ENCODE peak calls at places on chromosomes 7 and 10, in nine cellular contexts. G is astrocyte of the spinal cord, H is foreskin fibroblast, A is Panc1, Y is choroid plexus epithelial cell, M is left ventricle myocardium inferior, X is hepatocyte, K is PC-3, P is fibroblast of lung. I is an unnamed sample.

GRCh38 chr10:65234261-65234660 is 1691.6 kb upstream of the LRRTM3 start:
- DNase-seq in G (no peak), H (no peak), A (no peak), Y (no peak), M (no peak), X (no peak), K (peak), P (no peak), I (no peak)

GRCh38 chr10:107544706-107545520 is 380.4 kb upstream of the SORCS1 start:
- DNase-seq in G (no peak), H (no peak), A (no peak), Y (peak), M (no peak), X (no peak), K (no peak), P (no peak), I (no peak)

GRCh38 chr7:56570968-56571367 is 454.8 kb upstream of the NUPR2 start:
- DNase-seq in G (no peak), H (no peak), A (no peak), Y (no peak), M (no peak), X (no peak), K (no peak), P (no peak), I (no peak)

GRCh38 chr10:112175409-112175808 is 8.2 kb downstream of the GPAM start:
- DNase-seq in G (no peak), H (no peak), A (no peak), Y (no peak), M (no peak), X (no peak), K (no peak), P (no peak), I (no peak)

GRCh38 chr10:116080553-116080952 is 192.5 kb downstream of the GFRA1 start:
- DNase-seq in G (peak), H (no peak), A (peak), Y (peak), M (no peak), X (no peak), K (peak), P (peak), I (no peak)

GRCh38 chr10:68327889-68328786 is 3.7 kb upstream of the HNRNPH3 start:
- DNase-seq in G (peak), H (peak), A (peak), Y (peak), M (no peak), X (peak), K (no peak), P (peak), I (peak)

GRCh38 chr7:157547102-157547501 is 210.3 kb downstream of the DNAJB6 start:
- DNase-seq in G (no peak), H (no peak), A (no peak), Y (no peak), M (no peak), X (no peak), K (no peak), P (no peak), I (no peak)

GRCh38 chr7:113142385-113143119 is 24.2 kb upstream of the SMIM30 start:
- DNase-seq in G (no peak), H (no peak), A (no peak), Y (no peak), M (no peak), X (no peak), K (no peak), P (no peak), I (no peak)

GRCh38 chr7:21945374-21946227 is at the start of gene CDCA7L:
- DNase-seq in G (peak), H (peak), A (peak), Y (peak), M (peak), X (peak), K (peak), P (peak), I (peak)

GRCh38 chr10:120719333-120719732 is 131.8 kb upstream of the WDR11 start:
- DNase-seq in G (no peak), H (no peak), A (no peak), Y (no peak), M (no peak), X (no peak), K (no peak), P (no peak), I (no peak)
- H3K4me3 ChIP-seq in G (no peak), H (no peak), A (no peak), Y (no peak), M (no peak), X (no peak), K (no peak), P (no peak), I (no peak)

GRCh38 chr7:28755255-28755654 is 202.9 kb downstream of the TRIL start:
- DNase-seq in G (peak), H (peak), A (no peak), Y (no peak), M (no peak), X (no peak), K (peak), P (peak), I (peak)

GRCh38 chr7:28758186-28758585 is 199.9 kb downstream of the TRIL start:
- DNase-seq in G (no peak), H (no peak), A (no peak), Y (no peak), M (no peak), X (no peak), K (no peak), P (no peak), I (no peak)

GRCh38 chr7:28749673-28750072 is 208.5 kb downstream of the TRIL start:
- DNase-seq in G (no peak), H (no peak), A (no peak), Y (peak), M (no peak), X (no peak), K (no peak), P (no peak), I (no peak)

GRCh38 chr7:28750981-28751380 is 207.1 kb downstream of the TRIL start:
- DNase-seq in G (no peak), H (no peak), A (no peak), Y (no peak), M (no peak), X (no peak), K (no peak), P (no peak), I (no peak)

GRCh38 chr7:28754027-28754426 is 204.1 kb downstream of the TRIL start:
- DNase-seq in G (peak), H (peak), A (no peak), Y (peak), M (no peak), X (no peak), K (peak), P (peak), I (peak)
- TF ChIP-seq CTCF in G (peak), H (no peak), A (no peak), Y (peak), M (no peak), X (no peak), K (no peak), P (no peak), I (peak)

GRCh38 chr7:151125459-151125834 is 39.2 kb downstream of the AGAP3 start:
- DNase-seq in G (peak), H (peak), A (no peak), Y (no peak), M (peak), X (peak), K (no peak), P (peak), I (no peak)
- H3K4me3 ChIP-seq in G (peak), H (peak), A (no peak), Y (peak), M (peak), X (no peak), K (no peak), P (peak), I (peak)

DNA sequence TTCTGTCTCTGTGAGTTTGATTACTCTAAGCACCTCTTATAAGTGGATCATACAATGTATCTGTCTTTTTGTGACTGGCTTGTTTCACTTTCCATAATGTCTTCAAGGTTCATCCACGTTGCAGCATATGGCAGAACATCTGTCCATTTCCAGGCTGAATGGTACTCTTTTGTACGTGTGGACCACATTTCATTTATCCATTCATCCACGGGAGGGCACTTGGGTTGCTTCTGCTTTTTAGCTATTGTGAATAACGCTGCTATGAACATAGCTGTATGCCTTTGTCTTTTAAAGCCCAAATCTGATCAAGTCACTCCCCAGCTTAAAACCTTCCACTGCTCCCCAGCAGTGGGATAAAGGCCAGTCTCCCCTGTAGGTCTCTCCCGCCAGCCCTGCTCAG is 31.5 kb downstream of the EGFR start:
- DNase-seq in G (no peak), H (peak), A (no peak), Y (no peak), M (no peak), X (no peak), K (no peak), P (no peak), I (no peak)
- TF ChIP-seq CTCF in G (no peak), H (peak), A (no peak), Y (peak), M (no peak), X (no peak), K (no peak), P (no peak), I (no peak)

DNA sequence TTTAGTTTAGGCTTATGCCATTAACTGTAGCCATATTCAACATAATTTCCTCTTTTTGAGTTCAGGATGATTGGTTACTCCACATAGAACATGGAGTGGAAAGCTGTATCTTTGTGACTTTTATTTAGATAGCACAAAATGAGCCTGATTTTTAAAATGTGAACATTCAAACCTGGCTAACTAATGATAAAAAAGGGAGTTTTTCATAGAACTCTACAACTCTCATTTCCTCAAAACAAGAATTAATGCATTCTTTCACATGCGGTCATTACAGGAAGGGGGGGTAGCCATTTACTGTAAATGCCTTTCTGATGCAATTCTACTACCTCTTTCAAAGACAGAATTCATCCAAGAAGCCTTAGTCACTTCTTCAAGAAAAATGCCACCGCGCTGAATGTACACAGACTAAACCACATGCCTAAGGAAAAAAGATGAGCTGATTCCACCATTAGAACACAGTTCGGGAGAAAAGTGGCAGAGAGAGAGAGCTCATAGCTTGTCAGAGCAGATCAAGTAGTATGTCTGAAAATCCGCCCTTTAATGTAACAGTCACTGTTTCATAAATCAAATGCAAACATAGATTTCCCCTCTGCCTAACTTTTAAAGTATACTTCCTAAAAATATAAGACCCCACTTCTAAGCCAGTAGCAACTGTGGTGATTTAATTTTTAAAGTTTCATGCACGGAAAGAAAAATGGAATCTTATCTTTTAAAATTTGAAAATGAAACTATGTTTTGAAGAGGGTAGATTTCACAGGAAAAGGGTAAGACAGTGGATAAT is 226.4 kb upstream of the KLF14 start:
- DNase-seq in G (peak), H (peak), A (peak), Y (peak), M (no peak), X (peak), K (peak), P (peak), I (peak)
- H3K4me3 ChIP-seq in G (peak), H (no peak), A (peak), Y (peak), M (peak), X (no peak), K (peak), P (peak), I (peak)

GRCh38 chr7:90749774-90750173 is 153.7 kb downstream of the CDK14 start:
- DNase-seq in G (no peak), H (peak), A (no peak), Y (peak), M (no peak), X (peak), K (peak), P (no peak), I (peak)
- TF ChIP-seq CTCF in G (peak), H (no peak), A (peak), Y (peak), M (no peak), X (peak), K (peak), P (no peak), I (peak)

GRCh38 chr7:150365673-150366398 is 2.8 kb upstream of the REPIN1 start:
- DNase-seq in G (no peak), H (no peak), A (no peak), Y (no peak), M (no peak), X (no peak), K (no peak), P (no peak), I (no peak)
- H3K4me3 ChIP-seq in G (no peak), H (no peak), A (no peak), Y (no peak), M (no peak), X (no peak), K (no peak), P (no peak), I (no peak)

DNA sequence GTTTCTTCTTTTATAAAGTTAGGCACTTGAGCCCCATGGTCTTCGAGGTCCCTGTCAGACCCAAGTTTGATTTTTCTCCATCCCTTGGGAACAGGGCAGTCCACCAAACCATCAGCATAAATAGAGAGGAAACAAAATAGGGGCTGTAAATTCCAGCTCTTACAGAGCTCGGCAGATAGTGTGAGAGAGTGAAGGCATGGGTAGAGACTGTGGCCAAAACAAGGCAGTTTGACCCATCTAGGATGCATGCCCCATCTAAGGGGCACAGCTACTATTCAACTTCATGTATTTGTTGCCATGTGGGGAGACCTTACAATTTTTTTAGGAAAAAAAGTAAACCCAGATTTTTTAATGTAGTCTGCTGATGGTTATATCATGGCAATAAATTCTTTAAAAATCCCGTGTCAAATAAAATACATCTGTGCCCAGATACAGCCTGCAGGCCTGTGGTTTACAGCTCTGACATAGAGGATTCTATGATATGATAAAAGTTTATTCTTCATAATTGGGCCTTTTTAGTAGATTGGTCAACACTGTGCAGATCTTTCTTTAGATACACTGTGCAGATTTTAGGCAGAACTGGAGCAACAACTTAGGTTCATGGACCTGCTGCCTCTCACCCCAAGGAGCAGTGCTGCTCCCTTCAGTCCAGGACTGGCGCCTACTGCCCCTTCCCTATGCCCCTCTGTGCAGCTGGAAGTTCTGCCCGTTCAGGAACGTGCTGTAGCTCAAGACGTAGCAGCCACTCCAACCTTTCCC is 5.3 kb downstream of the PPP1R3C start:
- DNase-seq in G (no peak), H (peak), A (no peak), Y (no peak), M (no peak), X (no peak), K (no peak), P (no peak), I (no peak)
- TF ChIP-seq CTCF in G (no peak), H (no peak), A (no peak), Y (no peak), M (peak), X (no peak), K (no peak), P (no peak), I (no peak)